ENCODE peak calls at places on chromosomes 1 and 21, in ten cellular contexts. V is cardiac muscle cell, R is astrocyte of the spinal cord, K is brain microvascular endothelial cell, X is fibroblast of pulmonary artery, Y is ovary, O is HL-60, F is esophagus muscularis mucosa, P is dorsolateral prefrontal cortex, Z is left ventricle myocardium inferior. J is an unnamed sample.

GRCh38 chr1:58739851-58740466 is 40.1 kb upstream of the MYSM1 start:
- DNase-seq in V (peak), R (peak), K (peak), X (peak), Y (no peak), O (no peak), F (no peak), P (no peak), Z (no peak), J (peak)

GRCh38 chr1:62131093-62131725 is 63.4 kb upstream of the L1TD1 start:
- DNase-seq in V (peak), R (peak), K (peak), X (peak), Y (no peak), O (peak), F (no peak), P (no peak), Z (no peak), J (peak)

GRCh38 chr1:119139393-119139792 is 1.1 kb downstream of the WARS2 start:
- DNase-seq in V (no peak), R (no peak), K (no peak), X (no peak), Y (no peak), O (no peak), F (no peak), P (no peak), Z (no peak), J (no peak)

GRCh38 chr21:15515908-15516307 is 213.9 kb upstream of the USP25 start:
- DNase-seq in V (no peak), R (no peak), K (no peak), X (no peak), Y (no peak), O (no peak), F (no peak), P (no peak), Z (no peak), J (no peak)

GRCh38 chr1:19398309-19398760 is 86.2 kb downstream of the SLC66A1 start:
- DNase-seq in V (no peak), R (peak), K (peak), X (peak), Y (peak), O (no peak), F (no peak), P (no peak), Z (no peak), J (peak)

GRCh38 chr1:228180271-228180987 is 14.8 kb downstream of the IBA57 start:
- DNase-seq in V (no peak), R (no peak), K (no peak), X (no peak), Y (no peak), O (no peak), F (no peak), P (no peak), Z (no peak), J (no peak)

GRCh38 chr1:240806201-240806745 is 194.3 kb upstream of the GREM2 start:
- DNase-seq in V (no peak), R (no peak), K (no peak), X (no peak), Y (no peak), O (no peak), F (no peak), P (no peak), Z (no peak), J (peak)

GRCh38 chr1:38308780-38309179 is 262.2 kb upstream of the POU3F1 start:
- DNase-seq in V (peak), R (no peak), K (no peak), X (no peak), Y (no peak), O (no peak), F (peak), P (no peak), Z (no peak), J (peak)

GRCh38 chr1:42973304-42973703 is 14.6 kb upstream of the SLC2A1 start:
- DNase-seq in V (no peak), R (no peak), K (peak), X (no peak), Y (no peak), O (no peak), F (no peak), P (no peak), Z (peak), J (no peak)

GRCh38 chr1:226708342-226708780 is 30.7 kb downstream of the ITPKB start:
- DNase-seq in V (no peak), R (peak), K (peak), X (peak), Y (no peak), O (no peak), F (no peak), P (no peak), Z (no peak), J (peak)

GRCh38 chr1:54069792-54070548 is 16.6 kb downstream of the TCEANC2 start:
- DNase-seq in V (peak), R (peak), K (peak), X (peak), Y (no peak), O (no peak), F (no peak), P (no peak), Z (no peak), J (peak)

GRCh38 chr1:14135070-14135469 is 435.1 kb downstream of the PRDM2 start:
- DNase-seq in V (no peak), R (no peak), K (no peak), X (no peak), Y (no peak), O (no peak), F (no peak), P (no peak), Z (no peak), J (no peak)

GRCh38 chr1:30342535-30343141 is 380.7 kb downstream of the MATN1 start:
- DNase-seq in V (peak), R (no peak), K (no peak), X (no peak), Y (no peak), O (no peak), F (no peak), P (no peak), Z (no peak), J (no peak)

GRCh38 chr1:232407120-232407519 is 222.8 kb downstream of the SIPA1L2 start:
- DNase-seq in V (no peak), R (no peak), K (no peak), X (no peak), Y (no peak), O (no peak), F (no peak), P (no peak), Z (no peak), J (no peak)

GRCh38 chr1:232404981-232405380 is 225.0 kb downstream of the SIPA1L2 start:
- DNase-seq in V (peak), R (no peak), K (no peak), X (no peak), Y (no peak), O (no peak), F (no peak), P (no peak), Z (no peak), J (no peak)

GRCh38 chr1:232403017-232403714 is 226.8 kb downstream of the SIPA1L2 start:
- DNase-seq in V (no peak), R (no peak), K (no peak), X (no peak), Y (no peak), O (no peak), F (no peak), P (no peak), Z (peak), J (no peak)

GRCh38 chr1:232409584-232409983 is 220.3 kb downstream of the SIPA1L2 start:
- DNase-seq in V (no peak), R (no peak), K (no peak), X (no peak), Y (no peak), O (no peak), F (no peak), P (no peak), Z (no peak), J (no peak)

GRCh38 chr1:232404227-232404626 is 225.7 kb downstream of the SIPA1L2 start:
- DNase-seq in V (no peak), R (no peak), K (no peak), X (no peak), Y (no peak), O (no peak), F (no peak), P (no peak), Z (no peak), J (no peak)
- TF ChIP-seq CTCF in V (no peak), R (no peak), K (no peak), X (no peak), Y (no peak), O (no peak), F (no peak), P (no peak), Z (no peak), J (no peak)

DNA sequence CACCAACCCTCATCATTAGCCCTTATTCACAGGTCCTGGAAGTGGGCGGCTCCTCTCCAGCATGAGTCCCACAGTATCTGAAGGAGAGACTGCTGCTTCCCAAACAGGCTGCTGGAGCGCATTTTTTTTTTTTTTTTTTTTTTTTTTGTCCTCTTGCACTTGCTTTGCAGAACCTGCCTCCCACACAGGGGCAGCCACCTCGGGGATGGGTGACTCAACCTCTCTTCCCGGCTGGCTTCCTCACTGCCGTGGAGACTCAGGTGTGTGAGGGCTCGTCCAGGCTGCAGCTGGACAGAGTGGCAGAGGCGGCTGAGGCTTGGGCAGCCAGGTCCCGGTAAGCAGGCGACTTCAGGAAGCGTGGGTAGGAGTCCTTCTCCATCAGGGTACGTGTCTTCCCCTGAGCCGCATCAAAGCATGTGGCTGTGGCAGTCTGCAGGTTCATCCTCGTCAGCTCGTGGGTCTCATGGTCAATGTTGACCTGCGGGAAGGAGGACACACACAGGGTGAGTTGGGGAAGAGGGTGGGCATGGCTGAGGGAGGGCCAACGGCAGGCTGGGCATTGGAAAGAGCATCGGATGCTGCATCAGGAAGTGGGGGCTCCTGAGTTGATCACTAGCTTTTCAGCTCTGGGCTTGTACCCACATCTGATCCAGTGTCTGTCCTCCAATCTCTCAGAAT is 4.0 kb downstream of the RGS16 start:
- DNase-seq in V (no peak), R (no peak), K (no peak), X (no peak), Y (no peak), O (no peak), F (no peak), P (no peak), Z (no peak), J (no peak)
- H3K4me3 ChIP-seq in V (no peak), R (no peak), K (no peak), X (no peak), Y (no peak), O (no peak), F (no peak), P (no peak), Z (peak), J (no peak)

GRCh38 chr1:93448292-93448982 is 519 bp downstream of the FNBP1L start:
- DNase-seq in V (peak), R (peak), K (no peak), X (peak), Y (peak), O (no peak), F (no peak), P (no peak), Z (peak), J (peak)
- TF ChIP-seq CTCF in V (no peak), R (no peak), K (no peak), X (no peak), Y (no peak), O (no peak), F (no peak), P (no peak), Z (no peak), J (no peak)

GRCh38 chr1:212284332-212284743 is 872 bp upstream of the PPP2R5A start:
- DNase-seq in V (no peak), R (peak), K (no peak), X (peak), Y (no peak), O (no peak), F (no peak), P (no peak), Z (no peak), J (no peak)

GRCh38 chr1:212281589-212281988 is 3.6 kb upstream of the PPP2R5A start:
- DNase-seq in V (no peak), R (no peak), K (no peak), X (peak), Y (no peak), O (no peak), F (no peak), P (no peak), Z (no peak), J (peak)

GRCh38 chr1:212284744-212285684 is at the start of gene PPP2R5A:
- DNase-seq in V (peak), R (peak), K (peak), X (peak), Y (peak), O (peak), F (peak), P (peak), Z (peak), J (peak)

GRCh38 chr1:212285685-212286436 is 651 bp downstream of the PPP2R5A start:
- DNase-seq in V (peak), R (peak), K (peak), X (peak), Y (peak), O (no peak), F (peak), P (peak), Z (peak), J (peak)

GRCh38 chr1:212283741-212284140 is 1.5 kb upstream of the PPP2R5A start:
- DNase-seq in V (no peak), R (no peak), K (no peak), X (no peak), Y (no peak), O (no peak), F (no peak), P (no peak), Z (no peak), J (no peak)
- H3K4me3 ChIP-seq in V (peak), R (no peak), K (no peak), X (no peak), Y (no peak), O (no peak), F (peak), P (no peak), Z (peak), J (no peak)

GRCh38 chr1:179447489-179447888 is 81.7 kb downstream of the AXDND1 start:
- DNase-seq in V (peak), R (no peak), K (no peak), X (peak), Y (no peak), O (no peak), F (no peak), P (no peak), Z (no peak), J (peak)
- TF ChIP-seq CTCF in V (peak), R (no peak), K (peak), X (peak), Y (no peak), O (no peak), F (no peak), P (no peak), Z (no peak), J (peak)

GRCh38 chr1:96966536-96967138 is 245.1 kb downstream of the PTBP2 start:
- DNase-seq in V (peak), R (peak), K (peak), X (peak), Y (peak), O (peak), F (no peak), P (peak), Z (peak), J (peak)
- H3K4me3 ChIP-seq in V (no peak), R (no peak), K (peak), X (no peak), Y (no peak), O (no peak), F (no peak), P (no peak), Z (no peak), J (no peak)

GRCh38 chr1:66282885-66283284 is 251.1 kb upstream of the SGIP1 start:
- DNase-seq in V (no peak), R (no peak), K (no peak), X (no peak), Y (no peak), O (no peak), F (no peak), P (no peak), Z (no peak), J (no peak)

GRCh38 chr1:66284746-66285145 is 249.2 kb upstream of the SGIP1 start:
- DNase-seq in V (no peak), R (no peak), K (no peak), X (no peak), Y (no peak), O (no peak), F (no peak), P (no peak), Z (no peak), J (no peak)

GRCh38 chr1:66283583-66284041 is 250.3 kb upstream of the SGIP1 start:
- DNase-seq in V (no peak), R (peak), K (no peak), X (no peak), Y (no peak), O (no peak), F (no peak), P (no peak), Z (no peak), J (peak)

GRCh38 chr1:66281808-66282207 is 252.1 kb upstream of the SGIP1 start:
- DNase-seq in V (no peak), R (no peak), K (no peak), X (no peak), Y (no peak), O (no peak), F (no peak), P (no peak), Z (no peak), J (no peak)

GRCh38 chr1:66282343-66282852 is 251.6 kb upstream of the SGIP1 start:
- DNase-seq in V (no peak), R (peak), K (peak), X (peak), Y (no peak), O (no peak), F (no peak), P (no peak), Z (no peak), J (peak)
- TF ChIP-seq CTCF in V (peak), R (no peak), K (peak), X (peak), Y (no peak), O (no peak), F (no peak), P (no peak), Z (no peak), J (peak)

GRCh38 chr1:71351438-71351837 is 270.6 kb upstream of the ZRANB2 start:
- DNase-seq in V (no peak), R (peak), K (no peak), X (peak), Y (no peak), O (no peak), F (no peak), P (no peak), Z (no peak), J (peak)

GRCh38 chr1:71345491-71345890 is 264.7 kb upstream of the ZRANB2 start:
- DNase-seq in V (no peak), R (no peak), K (no peak), X (no peak), Y (no peak), O (no peak), F (no peak), P (no peak), Z (no peak), J (peak)

GRCh38 chr1:71350330-71350729 is 269.5 kb upstream of the ZRANB2 start:
- DNase-seq in V (no peak), R (no peak), K (no peak), X (no peak), Y (no peak), O (no peak), F (no peak), P (no peak), Z (no peak), J (no peak)

GRCh38 chr1:71350805-71351204 is 270.0 kb upstream of the ZRANB2 start:
- DNase-seq in V (no peak), R (peak), K (no peak), X (peak), Y (no peak), O (no peak), F (no peak), P (no peak), Z (no peak), J (peak)
- H3K4me3 ChIP-seq in V (no peak), R (no peak), K (no peak), X (no peak), Y (no peak), O (no peak), F (no peak), P (no peak), Z (no peak), J (no peak)

GRCh38 chr1:7103322-7104052 is 318.2 kb downstream of the CAMTA1 start:
- DNase-seq in V (no peak), R (no peak), K (no peak), X (no peak), Y (no peak), O (no peak), F (no peak), P (no peak), Z (no peak), J (peak)
- TF ChIP-seq CTCF in V (no peak), R (no peak), K (no peak), X (no peak), Y (no peak), O (no peak), F (no peak), P (no peak), Z (no peak), J (no peak)

GRCh38 chr1:205455581-205456382 is at the start of gene BLACAT1:
- DNase-seq in V (no peak), R (no peak), K (no peak), X (no peak), Y (no peak), O (no peak), F (no peak), P (no peak), Z (no peak), J (no peak)

GRCh38 chr1:205456383-205456867 is 580 bp upstream of the BLACAT1 start:
- DNase-seq in V (no peak), R (no peak), K (no peak), X (no peak), Y (no peak), O (no peak), F (no peak), P (no peak), Z (no peak), J (no peak)

GRCh38 chr1:205458777-205459566 is 3.1 kb upstream of the BLACAT1 start:
- DNase-seq in V (peak), R (peak), K (peak), X (peak), Y (peak), O (no peak), F (no peak), P (no peak), Z (no peak), J (peak)

GRCh38 chr1:205454903-205455335 is 926 bp downstream of the BLACAT1 start:
- DNase-seq in V (peak), R (no peak), K (no peak), X (no peak), Y (no peak), O (no peak), F (no peak), P (no peak), Z (no peak), J (no peak)

GRCh38 chr1:205456868-205457724 is 1.3 kb upstream of the BLACAT1 start:
- DNase-seq in V (peak), R (no peak), K (no peak), X (no peak), Y (peak), O (no peak), F (no peak), P (no peak), Z (no peak), J (no peak)
- H3K4me3 ChIP-seq in V (peak), R (no peak), K (no peak), X (no peak), Y (no peak), O (no peak), F (peak), P (peak), Z (peak), J (no peak)